ENCODE peak calls at places on chromosomes 12 and 14, in ten cellular contexts. One of them, this sample, is unnamed.

GRCh38 chr12:3161861-3162260 is 84.7 kb downstream of the TSPAN9 start:
- DNase-seq in right cardiac atrium: no peak
- DNase-seq in SK-N-DZ: no peak
- DNase-seq in posterior vena cava: no peak
- DNase-seq in HT1080: peak; percentile 27
- DNase-seq in cardiac fibroblast: no peak
- DNase-seq in NCI-H2081: no peak
- DNase-seq in H4: no peak
- DNase-seq in colonic mucosa: no peak
- DNase-seq in lower leg skin: no peak
- DNase-seq in this sample: no peak

GRCh38 chr12:105960319-105961076 is 178.3 kb downstream of the NUAK1 start:
- DNase-seq in right cardiac atrium: no peak
- DNase-seq in SK-N-DZ: no peak
- DNase-seq in posterior vena cava: no peak
- DNase-seq in HT1080: peak; percentile 10
- DNase-seq in cardiac fibroblast: no peak
- DNase-seq in NCI-H2081: no peak
- DNase-seq in H4: no peak
- DNase-seq in colonic mucosa: no peak
- DNase-seq in lower leg skin: no peak
- DNase-seq in this sample: no peak

GRCh38 chr14:96281486-96281885 is 25.5 kb downstream of the BDKRB1 start:
- DNase-seq in right cardiac atrium: no peak
- DNase-seq in SK-N-DZ: no peak
- DNase-seq in posterior vena cava: no peak
- DNase-seq in HT1080: no peak
- DNase-seq in cardiac fibroblast: no peak
- DNase-seq in NCI-H2081: no peak
- DNase-seq in H4: no peak
- DNase-seq in colonic mucosa: no peak
- DNase-seq in lower leg skin: no peak
- DNase-seq in this sample: no peak

GRCh38 chr14:30223385-30223785 is 295.7 kb upstream of the PRKD1 start:
- DNase-seq in right cardiac atrium: peak; percentile 47
- DNase-seq in SK-N-DZ: peak; percentile 65
- DNase-seq in posterior vena cava: no peak
- DNase-seq in HT1080: peak; percentile 94
- DNase-seq in cardiac fibroblast: peak; percentile 96
- DNase-seq in NCI-H2081: no peak
- DNase-seq in H4: peak; percentile 86
- DNase-seq in colonic mucosa: peak; percentile 39
- DNase-seq in lower leg skin: peak; percentile 68
- DNase-seq in this sample: peak; percentile 58

GRCh38 chr14:54447231-54447692 is 6.1 kb upstream of the CNIH1 start:
- DNase-seq in right cardiac atrium: no peak
- DNase-seq in SK-N-DZ: no peak
- DNase-seq in posterior vena cava: no peak
- DNase-seq in HT1080: peak; percentile 24
- DNase-seq in cardiac fibroblast: peak; percentile 90
- DNase-seq in NCI-H2081: no peak
- DNase-seq in H4: no peak
- DNase-seq in colonic mucosa: peak; percentile 82
- DNase-seq in lower leg skin: no peak
- DNase-seq in this sample: no peak

GRCh38 chr14:96105921-96106441 is 66.8 kb downstream of the C14orf132 start:
- DNase-seq in right cardiac atrium: no peak
- DNase-seq in SK-N-DZ: no peak
- DNase-seq in posterior vena cava: peak; percentile 92
- DNase-seq in HT1080: no peak
- DNase-seq in cardiac fibroblast: no peak
- DNase-seq in NCI-H2081: no peak
- DNase-seq in H4: no peak
- DNase-seq in colonic mucosa: peak; percentile 72
- DNase-seq in lower leg skin: peak; percentile 85
- DNase-seq in this sample: peak; percentile 40

GRCh38 chr12:53505555-53506449 is 1.5 kb downstream of the NPFF start:
- DNase-seq in right cardiac atrium: no peak
- DNase-seq in SK-N-DZ: no peak
- DNase-seq in posterior vena cava: no peak
- DNase-seq in HT1080: no peak
- DNase-seq in cardiac fibroblast: no peak
- DNase-seq in NCI-H2081: no peak
- DNase-seq in H4: no peak
- DNase-seq in colonic mucosa: no peak
- DNase-seq in lower leg skin: no peak
- DNase-seq in this sample: no peak

GRCh38 chr14:41607966-41608663 is 1.4 kb downstream of the LRFN5 start:
- DNase-seq in right cardiac atrium: no peak
- DNase-seq in SK-N-DZ: no peak
- DNase-seq in posterior vena cava: no peak
- DNase-seq in HT1080: no peak
- DNase-seq in cardiac fibroblast: peak; percentile 10
- DNase-seq in NCI-H2081: peak; percentile 15
- DNase-seq in H4: no peak
- DNase-seq in colonic mucosa: peak; percentile 16
- DNase-seq in lower leg skin: no peak
- DNase-seq in this sample: no peak

GRCh38 chr12:6620137-6620884 is 13.1 kb upstream of the CHD4 start:
- DNase-seq in right cardiac atrium: peak; percentile 58
- DNase-seq in SK-N-DZ: no peak
- DNase-seq in posterior vena cava: peak; percentile 87
- DNase-seq in HT1080: no peak
- DNase-seq in cardiac fibroblast: peak; percentile 61
- DNase-seq in NCI-H2081: no peak
- DNase-seq in H4: no peak
- DNase-seq in colonic mucosa: no peak
- DNase-seq in lower leg skin: no peak
- DNase-seq in this sample: peak; percentile 26

GRCh38 chr14:105055334-105055733 is 9.9 kb downstream of the GPR132 start:
- DNase-seq in right cardiac atrium: no peak
- DNase-seq in SK-N-DZ: no peak
- DNase-seq in posterior vena cava: no peak
- DNase-seq in HT1080: no peak
- DNase-seq in cardiac fibroblast: no peak
- DNase-seq in NCI-H2081: no peak
- DNase-seq in H4: no peak
- DNase-seq in colonic mucosa: no peak
- DNase-seq in lower leg skin: no peak
- DNase-seq in this sample: no peak

GRCh38 chr12:87428701-87429277 is 600.4 kb downstream of the C12orf50 start:
- DNase-seq in right cardiac atrium: no peak
- DNase-seq in SK-N-DZ: no peak
- DNase-seq in posterior vena cava: no peak
- DNase-seq in HT1080: peak; percentile 51
- DNase-seq in cardiac fibroblast: peak; percentile 45
- DNase-seq in NCI-H2081: no peak
- DNase-seq in H4: peak; percentile 22
- DNase-seq in colonic mucosa: no peak
- DNase-seq in lower leg skin: no peak
- DNase-seq in this sample: no peak

GRCh38 chr12:113862570-113863454 is 103.3 kb downstream of the RBM19 start:
- DNase-seq in right cardiac atrium: no peak
- DNase-seq in SK-N-DZ: no peak
- DNase-seq in posterior vena cava: no peak
- DNase-seq in HT1080: peak; percentile 87
- DNase-seq in cardiac fibroblast: peak; percentile 87
- DNase-seq in NCI-H2081: no peak
- DNase-seq in H4: peak; percentile 95
- DNase-seq in colonic mucosa: no peak
- DNase-seq in lower leg skin: no peak
- DNase-seq in this sample: no peak

GRCh38 chr12:61757831-61758505 is 502.2 kb upstream of the USP15 start:
- DNase-seq in right cardiac atrium: no peak
- DNase-seq in SK-N-DZ: no peak
- DNase-seq in posterior vena cava: no peak
- DNase-seq in HT1080: peak; percentile 81
- DNase-seq in cardiac fibroblast: no peak
- DNase-seq in NCI-H2081: no peak
- DNase-seq in H4: no peak
- DNase-seq in colonic mucosa: no peak
- DNase-seq in lower leg skin: no peak
- DNase-seq in this sample: no peak

GRCh38 chr12:66279127-66279712 is 23.1 kb upstream of the HELB start:
- DNase-seq in right cardiac atrium: no peak
- DNase-seq in SK-N-DZ: no peak
- DNase-seq in posterior vena cava: no peak
- DNase-seq in HT1080: peak; percentile 24
- DNase-seq in cardiac fibroblast: peak; percentile 41
- DNase-seq in NCI-H2081: no peak
- DNase-seq in H4: peak; percentile 13
- DNase-seq in colonic mucosa: no peak
- DNase-seq in lower leg skin: no peak
- DNase-seq in this sample: no peak

GRCh38 chr14:95564060-95564459 is 29.2 kb downstream of the GLRX5 start:
- DNase-seq in right cardiac atrium: peak; percentile 65
- DNase-seq in SK-N-DZ: no peak
- DNase-seq in posterior vena cava: no peak
- DNase-seq in HT1080: peak; percentile 10
- DNase-seq in cardiac fibroblast: peak; percentile 41
- DNase-seq in NCI-H2081: no peak
- DNase-seq in H4: no peak
- DNase-seq in colonic mucosa: no peak
- DNase-seq in lower leg skin: no peak
- DNase-seq in this sample: no peak

GRCh38 chr12:102461501-102461900 is 18.9 kb downstream of the IGF1 start:
- DNase-seq in right cardiac atrium: peak; percentile 14
- DNase-seq in SK-N-DZ: no peak
- DNase-seq in posterior vena cava: no peak
- DNase-seq in HT1080: no peak
- DNase-seq in cardiac fibroblast: no peak
- DNase-seq in NCI-H2081: no peak
- DNase-seq in H4: no peak
- DNase-seq in colonic mucosa: no peak
- DNase-seq in lower leg skin: no peak
- DNase-seq in this sample: no peak

GRCh38 chr14:103385994-103386491 is 828 bp downstream of the MARK3 start:
- DNase-seq in right cardiac atrium: peak; percentile 32
- DNase-seq in SK-N-DZ: no peak
- DNase-seq in posterior vena cava: peak; percentile 85
- DNase-seq in HT1080: no peak
- DNase-seq in cardiac fibroblast: peak; percentile 46
- DNase-seq in NCI-H2081: no peak
- DNase-seq in H4: no peak
- DNase-seq in colonic mucosa: peak; percentile 55
- DNase-seq in lower leg skin: no peak
- DNase-seq in this sample: no peak

GRCh38 chr14:104563742-104564615 is 15.6 kb upstream of the C14orf180 start:
- DNase-seq in right cardiac atrium: peak; percentile 78
- DNase-seq in SK-N-DZ: peak; percentile 59
- DNase-seq in posterior vena cava: peak; percentile 91
- DNase-seq in HT1080: peak; percentile 63
- DNase-seq in cardiac fibroblast: peak; percentile 62
- DNase-seq in NCI-H2081: peak; percentile 50
- DNase-seq in H4: peak; percentile 49
- DNase-seq in colonic mucosa: peak; percentile 70
- DNase-seq in lower leg skin: peak; percentile 43
- DNase-seq in this sample: peak; percentile 47

GRCh38 chr14:33686218-33686617 is 264.7 kb downstream of the EGLN3 start:
- DNase-seq in right cardiac atrium: no peak
- DNase-seq in SK-N-DZ: no peak
- DNase-seq in posterior vena cava: no peak
- DNase-seq in HT1080: peak; percentile 63
- DNase-seq in cardiac fibroblast: peak; percentile 80
- DNase-seq in NCI-H2081: no peak
- DNase-seq in H4: no peak
- DNase-seq in colonic mucosa: no peak
- DNase-seq in lower leg skin: no peak
- DNase-seq in this sample: no peak

GRCh38 chr14:24132061-24132685 is 1.7 kb downstream of the FITM1 start:
- DNase-seq in right cardiac atrium: no peak
- DNase-seq in SK-N-DZ: no peak
- DNase-seq in posterior vena cava: no peak
- DNase-seq in HT1080: no peak
- DNase-seq in cardiac fibroblast: no peak
- DNase-seq in NCI-H2081: peak; percentile 72
- DNase-seq in H4: no peak
- DNase-seq in colonic mucosa: no peak
- DNase-seq in lower leg skin: no peak
- DNase-seq in this sample: no peak

GRCh38 chr14:85233756-85234545 is 296.0 kb upstream of the FLRT2 start:
- DNase-seq in right cardiac atrium: no peak
- DNase-seq in SK-N-DZ: no peak
- DNase-seq in posterior vena cava: no peak
- DNase-seq in HT1080: peak; percentile 96
- DNase-seq in cardiac fibroblast: peak; percentile 78
- DNase-seq in NCI-H2081: no peak
- DNase-seq in H4: peak; percentile 90
- DNase-seq in colonic mucosa: no peak
- DNase-seq in lower leg skin: no peak
- DNase-seq in this sample: no peak

GRCh38 chr14:89399594-89400068 is 17.4 kb downstream of the FOXN3 start:
- DNase-seq in right cardiac atrium: no peak
- DNase-seq in SK-N-DZ: peak; percentile 74
- DNase-seq in posterior vena cava: no peak
- DNase-seq in HT1080: peak; percentile 41
- DNase-seq in cardiac fibroblast: peak; percentile 80
- DNase-seq in NCI-H2081: peak; percentile 31
- DNase-seq in H4: no peak
- DNase-seq in colonic mucosa: no peak
- DNase-seq in lower leg skin: no peak
- DNase-seq in this sample: no peak

GRCh38 chr14:36556811-36557433 is 25.5 kb downstream of the NKX2-8 start:
- DNase-seq in right cardiac atrium: no peak
- DNase-seq in SK-N-DZ: peak; percentile 3
- DNase-seq in posterior vena cava: no peak
- DNase-seq in HT1080: peak; percentile 17
- DNase-seq in cardiac fibroblast: peak; percentile 31
- DNase-seq in NCI-H2081: peak; percentile 46
- DNase-seq in H4: peak; percentile 16
- DNase-seq in colonic mucosa: no peak
- DNase-seq in lower leg skin: no peak
- DNase-seq in this sample: no peak

GRCh38 chr14:106842687-106843086 is 1316.3 kb downstream of the TMEM121 start:
- DNase-seq in right cardiac atrium: no peak
- DNase-seq in SK-N-DZ: peak; percentile 4
- DNase-seq in posterior vena cava: no peak
- DNase-seq in HT1080: peak; percentile 5
- DNase-seq in cardiac fibroblast: no peak
- DNase-seq in NCI-H2081: no peak
- DNase-seq in H4: no peak
- DNase-seq in colonic mucosa: no peak
- DNase-seq in lower leg skin: no peak
- DNase-seq in this sample: no peak

GRCh38 chr14:104323551-104324175 is 185.3 kb downstream of the KIF26A start:
- DNase-seq in right cardiac atrium: no peak
- DNase-seq in SK-N-DZ: no peak
- DNase-seq in posterior vena cava: peak; percentile 67
- DNase-seq in HT1080: no peak
- DNase-seq in cardiac fibroblast: no peak
- DNase-seq in NCI-H2081: no peak
- DNase-seq in H4: no peak
- DNase-seq in colonic mucosa: peak; percentile 17
- DNase-seq in lower leg skin: no peak
- DNase-seq in this sample: no peak

GRCh38 chr12:112905451-112906089 is 1.2 kb upstream of the OAS1 start:
- DNase-seq in right cardiac atrium: no peak
- DNase-seq in SK-N-DZ: no peak
- DNase-seq in posterior vena cava: no peak
- DNase-seq in HT1080: no peak
- DNase-seq in cardiac fibroblast: no peak
- DNase-seq in NCI-H2081: no peak
- DNase-seq in H4: no peak
- DNase-seq in colonic mucosa: peak; percentile 62
- DNase-seq in lower leg skin: no peak
- DNase-seq in this sample: no peak

GRCh38 chr12:116121453-116121871 is 156.0 kb downstream of the MED13L start:
- DNase-seq in right cardiac atrium: no peak
- DNase-seq in SK-N-DZ: no peak
- DNase-seq in posterior vena cava: no peak
- DNase-seq in HT1080: no peak
- DNase-seq in cardiac fibroblast: peak; percentile 80
- DNase-seq in NCI-H2081: peak; percentile 8
- DNase-seq in H4: no peak
- DNase-seq in colonic mucosa: no peak
- DNase-seq in lower leg skin: no peak
- DNase-seq in this sample: no peak

GRCh38 chr14:62076825-62077660 is 314.8 kb downstream of the SNAPC1 start:
- DNase-seq in right cardiac atrium: no peak
- DNase-seq in SK-N-DZ: no peak
- DNase-seq in posterior vena cava: no peak
- DNase-seq in HT1080: no peak
- DNase-seq in cardiac fibroblast: no peak
- DNase-seq in NCI-H2081: no peak
- DNase-seq in H4: no peak
- DNase-seq in colonic mucosa: no peak
- DNase-seq in lower leg skin: no peak
- DNase-seq in this sample: no peak

This sample was measured in uterus.